ENCODE peak calls at places on chromosome 16, in four cellular contexts. C is tibial artery, V is mesenchymal stem cell, H is mucosa of descending colon. Y is an unnamed sample. For H3K4me1, the result is how much of the 10 kb centered on the place peaks cover.

GRCh38 chr16:47925811-47926460 is 229.9 kb downstream of the ABCC12 start:
- DNase-seq in C (no peak), V (no peak), H (no peak), Y (no peak)

GRCh38 chr16:1075546-1075945 is 3.0 kb downstream of the SSTR5 start:
- DNase-seq in C (no peak), V (no peak), H (no peak), Y (no peak)

GRCh38 chr16:49014300-49015188 is 267.1 kb downstream of the CBLN1 start:
- DNase-seq in C (no peak), V (no peak), H (no peak), Y (no peak)

GRCh38 chr16:85810097-85810741 is 10.7 kb downstream of the COX4I1 start:
- DNase-seq in C (peak), V (no peak), H (no peak), Y (no peak)

GRCh38 chr16:78596996-78597422 is 497.6 kb downstream of the WWOX start:
- DNase-seq in C (no peak), V (no peak), H (no peak), Y (no peak)

GRCh38 chr16:80007216-80007615 is 406.7 kb upstream of the MAF start:
- DNase-seq in C (no peak), V (peak), H (no peak), Y (no peak)

GRCh38 chr16:2497116-2497630 is 16.6 kb upstream of the ATP6V0C start:
- DNase-seq in C (no peak), V (no peak), H (no peak), Y (no peak)

GRCh38 chr16:53695070-53695469 is 8.6 kb downstream of the RPGRIP1L start:
- DNase-seq in C (no peak), V (peak), H (no peak), Y (no peak)

GRCh38 chr16:2609827-2610470 is 72.1 kb downstream of the PDPK1 start:
- DNase-seq in C (peak), V (no peak), H (no peak), Y (no peak)

GRCh38 chr16:2475413-2476344 is 752 bp downstream of the TBC1D24 start:
- DNase-seq in C (no peak), V (no peak), H (peak), Y (no peak)

DNA sequence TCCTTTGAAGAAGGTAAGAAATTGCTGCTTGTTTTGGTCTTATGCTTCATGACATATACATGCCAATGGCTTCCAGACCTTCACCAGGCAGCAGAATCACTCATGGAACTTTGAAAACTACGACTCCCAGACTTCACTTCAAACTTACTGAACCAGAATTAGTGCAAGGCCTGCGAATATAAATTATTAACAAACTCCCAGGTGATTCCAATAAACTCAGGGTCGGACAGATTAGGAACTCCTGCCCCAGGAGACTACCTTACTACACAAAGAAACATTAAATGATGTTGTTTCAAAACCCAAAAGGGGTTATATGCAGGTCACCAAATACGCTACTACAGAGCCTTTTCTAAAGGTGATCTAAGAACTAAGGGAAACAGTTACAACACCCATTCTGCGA is 20.4 kb downstream of the PSME3IP1 start:
- DNase-seq in C (no peak), V (no peak), H (no peak), Y (no peak)
- H3K4me1 ChIP-seq in C (under half), V (under half), H (under half), Y (under half)

DNA sequence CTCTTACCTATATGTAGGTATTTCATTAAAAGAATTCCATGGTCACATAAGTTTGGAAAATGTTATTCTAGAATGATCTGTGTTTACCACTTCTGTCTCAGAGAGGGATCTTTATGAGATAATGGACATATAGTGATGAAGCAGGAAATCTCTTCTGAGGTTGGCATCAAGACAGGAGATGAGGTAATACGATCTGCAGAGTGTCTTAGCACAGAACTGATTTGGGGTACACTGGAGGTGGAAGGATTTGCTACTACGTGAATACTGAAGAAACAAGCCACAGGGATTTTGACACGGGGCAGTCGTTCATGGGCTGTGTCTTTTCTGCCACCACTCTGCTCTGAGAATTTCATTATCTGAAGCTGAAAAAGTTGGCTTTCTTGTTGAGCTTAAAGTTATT is 5.5 kb downstream of the CBFB start:
- DNase-seq in C (no peak), V (no peak), H (no peak), Y (no peak)
- H3K4me1 ChIP-seq in C (under half), V (under half), H (under half), Y (under half)

GRCh38 chr16:87897563-87898505 is 28.5 kb upstream of the SLC7A5 start:
- DNase-seq in C (peak), V (no peak), H (no peak), Y (no peak)
- H3K4me1 ChIP-seq in C (under half), V (under half), H (under half), Y (under half)

GRCh38 chr16:84737658-84738057 is 37.9 kb downstream of the USP10 start:
- DNase-seq in C (no peak), V (no peak), H (peak), Y (no peak)
- H3K4me1 ChIP-seq in C (under half), V (under half), H (under half), Y (under half)

DNA sequence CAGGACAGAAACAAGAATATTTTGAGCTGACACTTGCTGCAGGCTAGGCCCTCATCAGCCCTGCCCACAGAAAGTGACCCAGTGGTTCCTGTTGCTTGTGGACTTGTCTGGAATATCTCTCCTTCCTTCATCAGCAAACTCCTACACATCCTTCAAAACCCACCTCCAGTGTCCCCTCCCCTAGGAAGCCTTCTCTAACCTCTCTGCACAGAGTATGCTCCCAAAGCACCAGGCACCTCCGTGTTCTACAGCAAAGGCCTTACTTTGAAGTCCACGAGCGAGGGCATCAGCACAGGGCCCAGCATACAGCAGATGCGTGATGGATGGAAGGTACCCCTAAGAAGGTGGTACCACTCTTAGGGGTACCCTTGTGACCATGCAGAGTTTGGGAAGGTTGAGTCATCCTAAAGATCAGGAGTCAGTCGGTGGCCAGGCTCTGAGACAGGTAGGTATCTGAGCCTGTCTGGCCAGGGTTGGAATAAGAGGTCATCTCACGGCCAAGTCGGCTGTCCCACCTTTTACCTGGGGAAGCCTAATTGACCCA is 2.0 kb downstream of the CCDC102A start:
- DNase-seq in C (no peak), V (no peak), H (peak), Y (no peak)
- H3K4me1 ChIP-seq in C (under half), V (half or more), H (under half), Y (half or more)

Y was measured in tibial nerve.